ENCODE peak calls at places on chromosome 22, in six cellular contexts. F is prostate gland, B is HCT116, K is stomach, G is GM12891, U is transverse colon. W is an unnamed sample.

GRCh38 chr22:38110863-38111852 is 674 bp upstream of the BAIAP2L2 start:
- DNase-seq in K (peak), U (peak), F (no peak), B (no peak), G (no peak), W (no peak)

GRCh38 chr22:44026630-44027511 is 2.8 kb downstream of the PARVB start:
- DNase-seq in B (no peak), G (peak), U (peak), K (peak), F (peak), W (peak)

GRCh38 chr22:23069502-23070357 is 589 bp upstream of the GNAZ start:
- DNase-seq in K (peak), G (peak), B (peak), U (peak), F (peak), W (no peak)

GRCh38 chr22:32992821-32993220 is 65.4 kb downstream of the SYN3 start:
- DNase-seq in K (no peak), F (no peak), G (no peak), B (no peak), U (no peak), W (no peak)

GRCh38 chr22:48089601-48090331 is 1327.3 kb downstream of the TBC1D22A start:
- DNase-seq in G (no peak), F (peak), K (no peak), B (no peak), U (no peak), W (no peak)

GRCh38 chr22:20853236-20853660 is 5.4 kb downstream of the PI4KA start:
- DNase-seq in U (no peak), F (no peak), K (no peak), G (no peak), B (no peak), W (no peak)

GRCh38 chr22:38086001-38086845 is 2.2 kb upstream of the SLC16A8 start:
- DNase-seq in B (no peak), K (no peak), U (no peak), G (no peak), F (no peak), W (no peak)

GRCh38 chr22:42813501-42813900 is 43.6 kb downstream of the ARFGAP3 start:
- DNase-seq in B (no peak), G (no peak), F (no peak), U (no peak), K (no peak), W (no peak)

GRCh38 chr22:19879248-19879575 is 24.5 kb upstream of the GNB1L start:
- DNase-seq in B (no peak), K (no peak), G (peak), F (no peak), U (no peak), W (no peak)

GRCh38 chr22:35352214-35353111 is 28.4 kb upstream of the HMOX1 start:
- DNase-seq in K (peak), F (no peak), B (no peak), U (peak), G (no peak), W (no peak)

GRCh38 chr22:42277988-42278776 is 7.7 kb upstream of the TCF20 start:
- DNase-seq in K (no peak), F (no peak), U (no peak), G (no peak), B (no peak), W (no peak)

GRCh38 chr22:17734197-17734596 is 40.1 kb downstream of the BID start:
- DNase-seq in G (no peak), F (no peak), K (no peak), U (no peak), B (no peak), W (no peak)

GRCh38 chr22:33917744-33918406 is 2.4 kb downstream of the LARGE1 start:
- DNase-seq in G (no peak), F (no peak), B (no peak), K (no peak), U (no peak), W (no peak)

GRCh38 chr22:31926969-31927368 is 17.4 kb upstream of the YWHAH start:
- DNase-seq in K (no peak), F (no peak), G (peak), U (no peak), B (no peak), W (no peak)

GRCh38 chr22:33274214-33274828 is 216.1 kb upstream of the SYN3 start:
- DNase-seq in F (no peak), G (peak), B (no peak), U (peak), K (no peak), W (no peak)

GRCh38 chr22:32751065-32751739 is 50.3 kb upstream of the TIMP3 start:
- DNase-seq in B (no peak), K (no peak), U (no peak), G (no peak), F (no peak), W (no peak)

GRCh38 chr22:22894740-22895731 is 7.4 kb downstream of the IGLL5 start:
- DNase-seq in B (no peak), G (no peak), K (no peak), F (no peak), U (peak), W (no peak)

GRCh38 chr22:21766933-21767462 is 31.4 kb upstream of the YPEL1 start:
- DNase-seq in U (peak), B (no peak), G (no peak), F (no peak), K (peak), W (no peak)

GRCh38 chr22:35155403-35156025 is 89.6 kb downstream of the ISX start:
- DNase-seq in U (no peak), B (no peak), F (no peak), K (no peak), G (no peak), W (no peak)

GRCh38 chr22:31682751-31683150 is 20.7 kb upstream of the PISD start:
- DNase-seq in B (no peak), G (no peak), F (no peak), U (no peak), K (no peak), W (no peak)

GRCh38 chr22:29765905-29766631 is 739 bp downstream of the ZMAT5 start:
- DNase-seq in B (no peak), K (peak), G (peak), U (peak), F (no peak), W (no peak)

GRCh38 chr22:44340271-44341239 is 27.8 kb upstream of the SHISAL1 start:
- DNase-seq in U (no peak), K (no peak), F (no peak), G (no peak), B (no peak), W (no peak)

GRCh38 chr22:32465661-32466060 is 1.4 kb upstream of the BPIFC start:
- DNase-seq in F (no peak), G (no peak), U (no peak), K (no peak), B (no peak), W (no peak)

GRCh38 chr22:35850831-35851230 is 133.2 kb downstream of the APOL5 start:
- DNase-seq in G (no peak), K (no peak), U (no peak), F (no peak), B (no peak), W (no peak)

GRCh38 chr22:33844273-33844672 is 76.0 kb downstream of the LARGE1 start:
- DNase-seq in F (no peak), K (no peak), B (no peak), U (no peak), G (no peak), W (no peak)

GRCh38 chr22:33166206-33166605 is 108.0 kb upstream of the SYN3 start:
- DNase-seq in G (no peak), F (no peak), B (no peak), K (no peak), U (no peak), W (no peak)

GRCh38 chr22:48084749-48085090 is 1322.3 kb downstream of the TBC1D22A start:
- DNase-seq in K (no peak), G (no peak), F (no peak), U (no peak), B (no peak), W (no peak)

GRCh38 chr22:47201186-47201995 is 438.9 kb downstream of the TBC1D22A start:
- DNase-seq in B (no peak), F (no peak), K (peak), G (no peak), U (no peak), W (peak)

GRCh38 chr22:29702025-29702930 is 17.5 kb upstream of the CABP7 start:
- DNase-seq in G (no peak), U (peak), K (no peak), B (no peak), F (no peak), W (no peak)

GRCh38 chr22:32410459-32410858 is 1.6 kb downstream of the RTCB start:
- DNase-seq in G (no peak), K (no peak), F (no peak), U (no peak), B (no peak), W (peak)

GRCh38 chr22:43853328-43853931 is 8.9 kb downstream of the SULT4A1 start:
- DNase-seq in G (no peak), F (no peak), B (no peak), U (no peak), K (no peak), W (no peak)

GRCh38 chr22:42335839-42336378 is 65.5 kb upstream of the TCF20 start:
- DNase-seq in K (no peak), U (no peak), G (no peak), B (no peak), F (no peak), W (no peak)

GRCh38 chr22:21582801-21583740 is 15.6 kb downstream of the UBE2L3 start:
- DNase-seq in B (no peak), G (no peak), U (no peak), F (peak), K (no peak), W (no peak)

GRCh38 chr22:36073476-36073875 is 44.9 kb upstream of the RBFOX2 start:
- DNase-seq in F (no peak), B (no peak), G (no peak), K (no peak), U (no peak), W (no peak)

GRCh38 chr22:27654536-27655445 is 146.8 kb downstream of the MN1 start:
- DNase-seq in F (no peak), K (peak), B (no peak), U (peak), G (no peak), W (no peak)

GRCh38 chr22:37080838-37081237 is 28.7 kb downstream of the TMPRSS6 start:
- DNase-seq in U (no peak), K (no peak), F (no peak), B (no peak), G (no peak), W (no peak)
- TF ChIP-seq POLR2AphosphoS5 in U (no peak), K (no peak), F (no peak), B (no peak), G (no peak), W (no peak)

DNA sequence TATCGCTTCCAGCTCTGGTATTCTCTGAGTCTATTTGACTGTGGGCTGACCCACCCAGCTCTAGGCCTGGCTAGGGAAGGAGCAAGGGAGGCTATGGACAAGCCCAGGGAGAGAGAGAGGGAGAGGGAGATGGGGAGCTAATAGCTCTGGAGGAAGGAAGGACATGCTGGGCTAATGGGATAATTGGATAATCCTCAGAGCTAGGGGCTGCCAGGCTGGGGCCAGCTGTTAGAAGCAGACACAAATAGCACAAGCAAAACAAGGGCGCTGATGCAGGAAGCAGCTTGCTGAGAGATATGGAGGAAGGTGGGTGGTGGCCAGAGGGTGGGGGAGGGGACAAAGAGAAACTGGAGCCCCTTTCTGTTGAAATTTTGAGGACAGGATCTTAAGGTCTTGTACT is 23.2 kb downstream of the ADORA2A start:
- DNase-seq in F (no peak), B (no peak), G (no peak), U (no peak), K (no peak), W (no peak)
- TF ChIP-seq POLR2AphosphoS5 in F (no peak), B (no peak), G (no peak), U (no peak), K (no peak), W (no peak)

GRCh38 chr22:45579806-45580702 is 77.4 kb downstream of the FBLN1 start:
- DNase-seq in B (no peak), G (no peak), F (no peak), K (no peak), U (no peak), W (no peak)
- TF ChIP-seq POLR2AphosphoS5 in B (no peak), G (no peak), F (no peak), K (no peak), U (no peak), W (no peak)

DNA sequence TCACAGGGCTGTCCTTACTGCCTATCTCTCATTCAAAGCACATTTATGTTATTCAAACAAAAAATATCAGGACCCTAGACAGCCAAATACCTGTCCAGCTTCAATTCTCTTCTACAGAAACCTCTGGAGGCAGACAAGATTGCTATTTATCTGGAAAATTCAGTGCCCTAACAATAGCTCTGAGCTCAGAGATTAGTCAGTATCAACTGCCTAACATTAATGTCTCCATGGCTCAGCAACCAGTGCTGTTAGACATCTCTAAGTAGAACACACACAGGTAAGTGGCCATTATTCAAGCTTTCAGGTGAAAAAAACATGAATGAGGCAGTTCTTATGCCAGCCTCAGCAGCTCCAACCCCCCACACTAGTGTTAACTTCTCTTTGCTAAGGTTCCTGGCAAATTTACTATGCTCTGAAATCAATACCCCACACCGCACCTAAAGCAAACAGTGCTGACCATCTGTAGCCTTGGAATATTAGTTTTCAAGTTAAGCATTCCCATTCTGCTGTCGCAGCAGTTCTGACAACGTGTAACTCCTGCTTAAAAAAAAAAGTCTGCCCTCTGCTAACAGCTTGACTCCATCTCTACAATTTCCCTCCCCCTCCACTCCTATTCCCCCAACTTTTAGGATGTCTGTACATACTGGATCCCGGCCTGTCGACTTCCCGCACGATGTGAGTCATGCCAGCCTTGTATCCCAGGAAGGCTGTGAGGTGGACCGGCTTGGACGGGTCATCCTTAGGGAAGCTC is 1.5 kb downstream of the RPL3 start:
- DNase-seq in F (no peak), B (no peak), K (no peak), G (no peak), U (no peak), W (no peak)
- TF ChIP-seq POLR2AphosphoS5 in F (no peak), B (peak), K (no peak), G (no peak), U (no peak), W (peak)

DNA sequence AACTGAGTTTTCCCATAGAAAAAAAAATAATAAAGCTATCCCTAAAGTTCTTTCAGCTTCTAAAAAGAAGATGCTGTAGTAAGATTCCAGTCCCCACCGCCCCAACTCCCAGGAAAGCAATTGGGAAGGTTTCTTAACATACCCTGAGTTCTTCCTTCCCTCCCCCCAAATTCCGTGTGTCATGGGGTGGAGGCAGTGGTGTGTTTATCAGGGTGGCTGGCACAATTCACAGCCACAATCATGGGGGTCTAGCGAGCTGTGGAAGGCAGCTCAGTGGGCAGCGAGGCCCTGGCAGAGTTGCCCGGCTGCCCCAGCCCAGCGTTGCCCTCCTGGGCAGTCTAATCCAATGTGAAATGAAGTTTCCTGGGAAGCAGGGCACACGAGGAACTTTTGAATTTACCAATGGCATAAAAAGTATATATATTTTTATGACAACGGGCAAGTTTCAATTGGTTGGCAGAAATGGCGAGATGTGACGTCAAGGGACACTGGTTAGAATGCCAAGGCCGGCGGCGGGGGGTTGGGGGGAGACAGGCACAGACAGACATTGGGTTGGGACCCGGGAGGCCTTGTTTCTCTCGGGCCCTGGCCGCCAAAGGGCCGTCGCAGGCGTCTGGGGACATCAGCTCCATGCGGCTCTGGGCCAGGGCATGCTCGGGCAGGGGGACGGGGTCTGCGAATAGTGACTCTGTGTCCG is 80.7 kb upstream of the PPARA start:
- DNase-seq in U (peak), K (peak), G (no peak), B (peak), F (peak), W (peak)
- TF ChIP-seq POLR2AphosphoS5 in U (peak), K (peak), G (no peak), B (peak), F (peak), W (peak)

DNA sequence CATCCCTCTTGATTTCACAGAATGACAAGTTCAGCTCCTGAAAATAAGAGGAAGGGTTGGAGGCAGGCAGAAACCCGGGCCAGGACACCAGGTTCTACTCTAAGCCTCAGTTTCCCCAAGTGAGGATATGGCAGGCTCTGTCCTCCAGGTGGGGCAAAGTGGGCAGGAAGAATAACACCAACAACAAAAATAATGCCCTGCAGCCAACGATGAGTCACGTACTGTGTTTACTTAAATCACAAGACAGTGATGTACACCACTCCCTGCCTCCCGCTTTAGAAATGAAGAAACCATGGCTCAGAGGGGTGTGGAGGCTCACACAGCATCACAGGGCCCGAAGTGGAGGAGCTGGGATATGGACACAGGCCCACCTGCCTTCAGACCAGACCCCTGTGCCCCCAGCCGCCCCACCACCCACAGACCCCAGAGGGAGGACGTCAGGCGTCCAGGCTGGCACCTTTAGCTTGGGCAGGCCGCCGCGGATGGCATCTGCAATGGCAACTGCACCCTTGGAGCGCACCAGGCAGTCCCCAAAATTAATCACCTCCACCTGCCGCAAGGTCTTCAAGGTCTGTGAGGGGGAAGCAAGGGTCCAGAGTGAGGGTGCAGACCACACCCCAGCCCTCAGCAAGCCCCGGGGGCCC is 15.6 kb upstream of the CHADL start:
- DNase-seq in G (no peak), B (no peak), U (no peak), K (no peak), F (no peak), W (no peak)
- TF ChIP-seq POLR2AphosphoS5 in G (no peak), B (no peak), U (no peak), K (no peak), F (peak), W (no peak)

GRCh38 chr22:26463688-26464087 is 19.9 kb downstream of the HPS4 start:
- DNase-seq in B (no peak), U (no peak), K (no peak), F (no peak), G (no peak), W (no peak)

GRCh38 chr22:26462971-26463661 is 20.5 kb downstream of the HPS4 start:
- DNase-seq in F (no peak), G (no peak), U (no peak), K (no peak), B (no peak), W (no peak)

GRCh38 chr22:26466196-26466595 is 17.4 kb downstream of the HPS4 start:
- DNase-seq in F (no peak), G (no peak), U (no peak), B (no peak), K (no peak), W (no peak)

GRCh38 chr22:26462051-26462450 is 21.5 kb downstream of the HPS4 start:
- DNase-seq in U (no peak), F (no peak), B (no peak), K (no peak), G (no peak), W (no peak)

GRCh38 chr22:26464312-26464711 is 19.3 kb downstream of the HPS4 start:
- DNase-seq in B (no peak), G (no peak), U (no peak), F (no peak), K (no peak), W (no peak)
- TF ChIP-seq POLR2AphosphoS5 in B (no peak), G (no peak), U (no peak), F (no peak), K (no peak), W (no peak)

DNA sequence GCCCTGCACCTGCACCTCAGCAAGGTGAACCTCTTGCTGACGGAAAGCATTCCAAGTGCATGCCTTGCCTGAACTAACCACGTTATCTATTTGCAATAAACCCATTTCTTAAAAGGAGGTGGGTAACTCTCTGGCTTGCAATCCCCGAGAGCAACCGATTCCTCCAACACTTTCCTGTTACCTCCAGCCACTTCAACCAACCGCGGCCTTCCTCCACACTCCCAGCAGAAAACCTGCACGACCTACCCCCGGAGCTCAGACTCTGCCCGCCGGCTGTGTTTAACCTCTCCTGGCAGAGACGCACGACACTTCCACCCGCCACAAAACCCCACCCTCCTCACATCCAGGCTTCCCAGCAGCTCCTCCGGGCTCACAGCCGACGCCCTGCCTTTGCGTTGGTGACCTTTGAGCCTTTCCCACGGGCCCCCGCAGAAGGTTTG is 714 bp downstream of the SCO2 start:
- DNase-seq in G (no peak), F (no peak), K (no peak), U (no peak), B (no peak), W (no peak)
- TF ChIP-seq POLR2AphosphoS5 in G (peak), F (no peak), K (no peak), U (no peak), B (no peak), W (no peak)

W was measured in esophagus muscularis mucosa.